ENCODE peak calls at places on chromosomes 6 and 20, in seven cellular contexts. G is MCF 10A, C is GM20000, W is neural crest cell, A is cardiac fibroblast, V is HepG2, L is HFF-Myc. H is an unnamed sample.
A peak's percentile ranks its signal among the peaks of the same experiment; 100 is the strongest.

GRCh38 chr20:36929290-36929689 is 22.2 kb downstream of the SAMHD1 start:
- DNase-seq in G (peak; percentile 30), C (no peak), W (no peak), A (peak; percentile 36), V (no peak), L (no peak), H (no peak)

GRCh38 chr6:33419580-33420492 is at the start of gene SYNGAP1:
- DNase-seq in G (no peak), C (no peak), W (no peak), A (peak; percentile 82), V (no peak), L (no peak), H (no peak)

GRCh38 chr6:30903236-30903635 is 4.8 kb upstream of the GTF2H4 start:
- DNase-seq in G (no peak), C (no peak), W (no peak), A (no peak), V (no peak), L (no peak), H (no peak)

GRCh38 chr6:10532392-10532791 is 11.2 kb downstream of the GCNT2 start:
- DNase-seq in G (no peak), C (no peak), W (no peak), A (no peak), V (no peak), L (no peak), H (no peak)

GRCh38 chr20:49724637-49725606 is 11.2 kb upstream of the B4GALT5 start:
- DNase-seq in G (no peak), C (no peak), W (no peak), A (peak; percentile 78), V (peak; percentile 61), L (no peak), H (no peak)

GRCh38 chr6:116562614-116563013 is 8.7 kb upstream of the RWDD1 start:
- DNase-seq in G (no peak), C (no peak), W (no peak), A (peak; percentile 78), V (no peak), L (no peak), H (no peak)

GRCh38 chr20:51428451-51429143 is 113.9 kb downstream of the NFATC2 start:
- DNase-seq in G (no peak), C (no peak), W (no peak), A (peak; percentile 74), V (peak; percentile 75), L (no peak), H (no peak)

GRCh38 chr20:29873946-29874345 is 1383.5 kb upstream of the DEFB115 start:
- DNase-seq in G (no peak), C (peak; percentile 31), W (peak; percentile 21), A (peak; percentile 51), V (no peak), L (no peak), H (peak; percentile 38)

GRCh38 chr6:157605484-157605883 is 217.6 kb upstream of the SNX9 start:
- DNase-seq in G (no peak), C (no peak), W (no peak), A (no peak), V (no peak), L (no peak), H (no peak)

GRCh38 chr6:1614448-1614766 is 4.7 kb downstream of the FOXC1 start:
- DNase-seq in G (no peak), C (no peak), W (no peak), A (no peak), V (no peak), L (no peak), H (no peak)

GRCh38 chr6:13425270-13425905 is 62.0 kb downstream of the GFOD1 start:
- DNase-seq in G (no peak), C (no peak), W (no peak), A (no peak), V (no peak), L (no peak), H (no peak)

GRCh38 chr20:52746190-52746589 is 226.0 kb upstream of the TSHZ2 start:
- DNase-seq in G (no peak), C (no peak), W (no peak), A (peak; percentile 16), V (no peak), L (no peak), H (no peak)

GRCh38 chr6:41080623-41081022 is 7.8 kb downstream of the NFYA start:
- DNase-seq in G (no peak), C (no peak), W (no peak), A (no peak), V (no peak), L (no peak), H (no peak)

GRCh38 chr6:155177369-155177961 is 86.3 kb upstream of the CLDN20 start:
- DNase-seq in G (peak; percentile 73), C (no peak), W (peak; percentile 65), A (peak; percentile 86), V (peak; percentile 72), L (no peak), H (peak; percentile 42)

GRCh38 chr6:43271103-43271815 is 26.8 kb upstream of the SLC22A7 start:
- DNase-seq in G (no peak), C (no peak), W (no peak), A (no peak), V (no peak), L (no peak), H (no peak)

GRCh38 chr6:83019741-83020140 is 45.9 kb downstream of the UBE3D start:
- DNase-seq in G (no peak), C (no peak), W (no peak), A (no peak), V (no peak), L (no peak), H (no peak)

GRCh38 chr20:61115627-61116026 is 136.4 kb upstream of the CDH4 start:
- DNase-seq in G (no peak), C (no peak), W (no peak), A (no peak), V (no peak), L (no peak), H (no peak)

GRCh38 chr6:71090216-71090615 is 133.4 kb upstream of the B3GAT2 start:
- DNase-seq in G (no peak), C (no peak), W (no peak), A (no peak), V (no peak), L (no peak), H (no peak)

GRCh38 chr20:46959081-46959692 is 64.5 kb downstream of the EYA2 start:
- DNase-seq in G (peak; percentile 89), C (no peak), W (no peak), A (peak; percentile 73), V (peak; percentile 59), L (peak; percentile 70), H (no peak)

GRCh38 chr20:58420798-58421496 is 31.9 kb downstream of the VAPB start:
- DNase-seq in G (peak; percentile 61), C (no peak), W (no peak), A (peak; percentile 36), V (no peak), L (peak; percentile 21), H (no peak)

DNA sequence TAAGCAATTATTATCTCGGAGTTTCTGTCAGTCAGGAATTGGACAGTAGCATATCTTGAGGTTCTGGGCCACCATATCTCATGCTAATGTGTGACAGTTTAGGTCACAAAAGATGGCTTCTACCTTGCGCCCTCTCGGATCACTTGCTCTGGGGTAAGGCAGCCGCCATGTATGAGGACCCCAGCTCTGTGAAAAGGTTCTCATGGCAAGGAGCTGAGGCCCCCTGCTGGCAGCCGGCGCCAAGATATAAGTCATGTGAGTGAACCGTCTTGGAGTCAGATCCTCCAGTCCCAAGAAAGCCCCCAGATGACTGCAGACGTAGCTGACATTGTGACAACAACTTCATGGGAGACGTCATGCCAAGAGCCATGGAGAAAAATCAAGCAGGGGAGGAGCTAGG is 670.8 kb downstream of the KIF16B start:
- DNase-seq in G (peak; percentile 13), C (no peak), W (peak; percentile 3), A (no peak), V (no peak), L (no peak), H (no peak)
- TF ChIP-seq CTCF in G (peak; percentile 19), C (no peak), W (peak; percentile 40), A (no peak), V (peak; percentile 41), L (peak; percentile 46), H (peak; percentile 11)

GRCh38 chr6:122400467-122401089 is 1.1 kb downstream of the HSF2 start:
- DNase-seq in G (no peak), C (no peak), W (no peak), A (no peak), V (no peak), L (no peak), H (no peak)

GRCh38 chr6:122400121-122400450 is 634 bp downstream of the HSF2 start:
- DNase-seq in G (peak; percentile 22), C (no peak), W (peak; percentile 10), A (peak; percentile 15), V (peak; percentile 4), L (no peak), H (no peak)

GRCh38 chr6:122401104-122401503 is 1.7 kb downstream of the HSF2 start:
- DNase-seq in G (no peak), C (no peak), W (no peak), A (no peak), V (no peak), L (no peak), H (no peak)

GRCh38 chr6:122399055-122399347 is 451 bp upstream of the HSF2 start:
- DNase-seq in G (no peak), C (no peak), W (no peak), A (no peak), V (no peak), L (no peak), H (no peak)

GRCh38 chr6:122399348-122400120 is at the start of gene HSF2:
- DNase-seq in G (peak; percentile 97), C (peak; percentile 93), W (peak; percentile 78), A (peak; percentile 99), V (peak; percentile 96), L (peak; percentile 90), H (peak; percentile 92)
- TF ChIP-seq CTCF in G (no peak), C (no peak), W (no peak), A (no peak), V (peak; percentile 61), L (no peak), H (no peak)

DNA sequence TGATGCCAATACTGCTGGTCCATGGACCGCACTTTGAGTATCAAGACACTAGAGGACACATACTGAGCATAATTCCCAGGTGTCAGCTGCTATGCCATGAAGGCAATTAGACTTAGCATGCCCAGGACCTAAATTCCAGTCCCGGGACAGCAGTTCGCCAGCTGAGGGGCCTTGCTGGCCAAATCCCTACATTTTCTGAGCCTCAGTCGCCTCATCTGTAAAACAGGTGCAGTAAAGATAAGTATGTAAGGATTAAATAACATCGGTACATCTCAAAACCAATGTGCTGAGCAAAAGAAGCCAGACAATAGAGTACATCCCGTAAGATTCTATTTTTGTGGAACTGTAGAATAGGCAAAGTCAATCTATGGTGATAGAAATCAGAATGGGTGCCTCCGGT is 1.0 kb downstream of the BFSP1 start:
- DNase-seq in G (no peak), C (no peak), W (no peak), A (no peak), V (no peak), L (no peak), H (no peak)
- TF ChIP-seq CTCF in G (no peak), C (no peak), W (no peak), A (no peak), V (no peak), L (no peak), H (no peak)

DNA sequence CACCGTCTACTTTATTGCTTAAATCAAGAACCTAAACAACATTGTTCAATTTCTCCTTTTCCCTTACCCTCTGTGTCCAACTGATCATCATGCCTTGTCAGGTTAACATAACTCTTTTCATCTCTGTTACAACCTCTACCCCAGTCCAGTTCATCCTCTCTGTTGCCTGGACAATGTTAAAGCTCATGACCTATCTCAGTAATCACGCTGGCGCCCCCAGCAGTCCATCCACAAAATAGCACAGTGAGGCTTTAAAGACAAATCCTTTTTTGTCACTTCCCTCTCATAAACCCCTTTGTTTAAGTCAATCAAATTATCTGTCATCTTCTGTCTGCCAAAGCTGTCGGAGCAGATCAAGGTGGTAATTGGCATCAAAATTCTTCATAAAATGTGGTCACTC is 140.1 kb downstream of the QKI start:
- DNase-seq in G (peak; percentile 66), C (peak; percentile 27), W (peak; percentile 41), A (peak; percentile 51), V (peak; percentile 66), L (peak; percentile 15), H (peak; percentile 29)
- TF ChIP-seq CTCF in G (peak; percentile 40), C (peak; percentile 21), W (peak; percentile 58), A (peak; percentile 72), V (peak; percentile 81), L (peak; percentile 70), H (peak; percentile 22)

H was measured in GM13976.